ENCODE peak calls at places on chromosomes 6 and 20, in five cellular contexts. F is stimulated activated CD4-positive, alpha-beta T cell treated with anti-CD3 and anti-CD28 coated beads, Interleukin-1b, Interleukin-23, amount 100 ng/mL, for 24 hours; O is astrocyte of the spinal cord; Y is midbrain; B is left cardiac atrium. X is an unnamed sample.

GRCh38 chr6:38861957-38862401 is 146.9 kb downstream of the DNAH8 start:
- DNase-seq in F (no peak), O (no peak), Y (no peak), B (no peak), X (no peak)

GRCh38 chr6:44217332-44218143 is 812 bp downstream of the MYMX start:
- DNase-seq in F (no peak), O (peak), Y (peak), B (peak), X (no peak)

GRCh38 chr20:33909331-33909921 is 84.3 kb upstream of the RALY start:
- DNase-seq in F (no peak), O (peak), Y (no peak), B (no peak), X (no peak)

GRCh38 chr6:37539706-37540352 is 40.1 kb upstream of the CCDC167 start:
- DNase-seq in F (no peak), O (no peak), Y (no peak), B (no peak), X (no peak)

GRCh38 chr20:47365023-47365764 is 8.7 kb upstream of the ZMYND8 start:
- DNase-seq in F (no peak), O (no peak), Y (no peak), B (no peak), X (no peak)

GRCh38 chr20:4082406-4083102 is 67.2 kb upstream of the RNF24 start:
- DNase-seq in F (peak), O (peak), Y (no peak), B (peak), X (no peak)

GRCh38 chr6:160172704-160173103 is 51.1 kb downstream of the SLC22A1 start:
- DNase-seq in F (no peak), O (no peak), Y (no peak), B (no peak), X (no peak)

GRCh38 chr6:170269873-170270541 is 20.9 kb downstream of the DLL1 start:
- DNase-seq in F (no peak), O (no peak), Y (no peak), B (peak), X (no peak)